ENCODE peak calls at places on chromosome 17, in ten cellular contexts. S is heart right ventricle, K is psoas muscle, Q is left ventricle myocardium inferior, M is PC-9, G is ovary, N is transverse colon, Y is mucosa of descending colon, J is IMR-90, L is thoracic aorta. U is an unnamed sample.

GRCh38 chr17:67272312-67273050 is 27.5 kb upstream of the HELZ start:
- DNase-seq in Q (no peak), M (no peak), N (no peak), G (no peak), S (no peak), J (no peak), K (no peak), L (no peak), Y (no peak), U (no peak)

GRCh38 chr17:36934759-36935630 is 2.3 kb upstream of the LHX1 start:
- DNase-seq in Q (no peak), N (no peak), L (no peak), S (no peak), M (no peak), Y (peak; percentile 33), G (no peak), K (peak; percentile 49), J (no peak), U (no peak)

GRCh38 chr17:35242158-35242804 is 591 bp upstream of the SLFN5 start:
- DNase-seq in G (peak; percentile 60), K (peak; percentile 82), S (peak; percentile 33), Y (peak; percentile 84), J (peak; percentile 32), N (peak; percentile 85), L (no peak), Q (peak; percentile 35), M (peak; percentile 81), U (peak; percentile 58)

GRCh38 chr17:7932949-7933348 is 943 bp downstream of the CNTROB start:
- DNase-seq in K (no peak), Y (peak; percentile 65), G (peak; percentile 55), Q (no peak), N (peak; percentile 57), J (peak; percentile 61), L (no peak), M (peak; percentile 49), S (no peak), U (no peak)

GRCh38 chr17:36188891-36189306 is 7.7 kb downstream of the CCL3L1 start:
- DNase-seq in Q (no peak), M (no peak), S (no peak), J (no peak), K (no peak), Y (no peak), L (no peak), N (peak; percentile 45), G (no peak), U (no peak)

GRCh38 chr17:74513987-74514631 is 17.2 kb downstream of the CD300LB start:
- DNase-seq in Q (no peak), J (peak; percentile 31), N (no peak), K (no peak), M (no peak), L (no peak), Y (no peak), S (no peak), G (no peak), U (peak; percentile 62)

GRCh38 chr17:40850287-40850972 is 16.6 kb downstream of the KRT12 start:
- DNase-seq in K (no peak), J (peak; percentile 70), Q (no peak), Y (no peak), S (no peak), G (no peak), N (no peak), L (no peak), M (peak; percentile 88), U (no peak)

GRCh38 chr17:71118039-71118438 is 948.7 kb downstream of the KCNJ2 start:
- DNase-seq in N (no peak), L (no peak), G (no peak), Y (no peak), J (peak; percentile 18), M (no peak), S (no peak), K (no peak), Q (no peak), U (no peak)

GRCh38 chr17:45384800-45385262 is 47.8 kb downstream of the ARHGAP27 start:
- DNase-seq in K (no peak), J (no peak), L (no peak), S (peak; percentile 28), Y (no peak), M (no peak), G (no peak), N (no peak), Q (no peak), U (no peak)

GRCh38 chr17:3738562-3739295 is 15.0 kb downstream of the HASPIN start:
- DNase-seq in Y (peak; percentile 71), K (peak; percentile 56), Q (no peak), N (peak; percentile 68), G (no peak), S (no peak), M (no peak), L (no peak), J (peak; percentile 10), U (peak; percentile 42)

GRCh38 chr17:13353590-13353989 is 248.1 kb downstream of the HS3ST3A1 start:
- DNase-seq in J (peak; percentile 29), N (no peak), Y (peak; percentile 16), Q (peak; percentile 28), L (no peak), G (no peak), K (no peak), M (no peak), S (peak; percentile 24), U (no peak)

GRCh38 chr17:4950757-4951204 is at the start of gene ENO3:
- DNase-seq in M (no peak), N (peak; percentile 37), K (peak; percentile 77), J (no peak), Y (peak; percentile 65), L (no peak), S (peak; percentile 64), Q (peak; percentile 56), G (peak; percentile 58), U (no peak)

GRCh38 chr17:72282439-72283029 is 161.7 kb downstream of the SOX9 start:
- DNase-seq in M (no peak), G (no peak), K (no peak), J (no peak), L (no peak), S (no peak), Q (no peak), Y (no peak), N (no peak), U (no peak)
- H3K4me1 ChIP-seq in M (peaks cover 8% of the 10 kb centered on the region), G (no peaks in the 10 kb centered on the region), K (no peaks in the 10 kb centered on the region), J (no peaks in the 10 kb centered on the region), L (no peaks in the 10 kb centered on the region), S (no peaks in the 10 kb centered on the region), Q (no peaks in the 10 kb centered on the region), Y (no peaks in the 10 kb centered on the region), N (no peaks in the 10 kb centered on the region), U (no peaks in the 10 kb centered on the region)

DNA sequence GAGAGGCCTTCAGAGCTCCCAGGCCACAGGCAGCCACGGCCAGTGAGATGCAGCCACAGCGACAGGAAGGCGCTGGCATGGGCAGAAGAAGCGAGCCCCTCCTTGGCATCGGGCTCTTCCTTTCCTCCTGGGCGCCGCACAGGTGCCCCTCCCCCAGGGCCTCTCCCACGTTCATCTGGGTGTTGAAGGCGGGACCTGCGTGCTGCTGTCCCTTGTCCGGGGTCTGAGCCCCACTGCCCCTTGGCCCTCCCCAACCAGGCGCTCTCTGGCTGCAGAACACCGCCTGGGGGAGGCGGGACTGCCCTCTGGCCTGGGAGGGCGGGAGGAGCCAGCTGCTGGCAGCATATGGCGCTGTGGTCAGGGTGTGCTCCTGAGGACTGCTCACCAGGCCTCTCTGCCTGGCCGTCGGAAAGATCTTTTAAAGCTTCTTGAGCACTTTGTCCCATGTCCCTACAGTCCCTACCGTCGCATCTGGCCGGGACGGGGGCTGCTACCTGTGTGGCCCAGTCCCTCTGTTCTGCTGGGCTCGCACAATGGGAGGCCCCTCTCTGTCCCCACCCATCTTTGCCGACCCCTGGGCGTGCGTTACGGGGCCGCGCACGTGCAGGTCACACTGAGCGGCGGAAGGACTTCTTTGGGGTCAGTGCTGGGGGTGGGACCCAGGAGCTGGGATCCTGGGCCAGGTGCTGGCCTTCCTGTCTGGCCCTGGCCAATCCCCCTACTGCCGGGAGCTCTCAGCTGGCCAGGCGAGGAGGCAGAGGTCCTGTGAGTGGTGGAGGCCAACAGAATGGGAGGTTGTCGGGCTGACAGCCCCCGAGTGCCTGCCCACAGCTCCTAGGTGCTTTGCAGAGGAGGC is 1.7 kb downstream of the SLC25A10 start:
- DNase-seq in N (peak; percentile 69), K (no peak), L (no peak), Y (peak; percentile 81), M (no peak), Q (no peak), S (peak; percentile 23), G (no peak), J (no peak), U (peak; percentile 62)
- TF ChIP-seq CTCF in N (no peak), K (no peak), L (no peak), Y (no peak), M (no peak), Q (no peak), S (no peak), G (no peak), J (no peak), U (no peak)

GRCh38 chr17:42016952-42017865 is at the start of gene DNAJC7:
- DNase-seq in M (peak; percentile 80), Y (peak; percentile 92), J (peak; percentile 89), G (peak; percentile 90), S (peak; percentile 92), Q (peak; percentile 92), L (peak; percentile 75), K (peak; percentile 97), N (peak; percentile 91), U (peak; percentile 97)

GRCh38 chr17:42016411-42016831 is 818 bp downstream of the DNAJC7 start:
- DNase-seq in L (no peak), M (no peak), N (no peak), G (no peak), Q (no peak), Y (no peak), S (no peak), J (peak; percentile 16), K (no peak), U (peak; percentile 50)

GRCh38 chr17:42018988-42019387 is 902 bp upstream of the NKIRAS2 start:
- DNase-seq in S (no peak), L (no peak), M (no peak), N (no peak), Y (no peak), G (no peak), J (no peak), Q (no peak), K (no peak), U (no peak)

GRCh38 chr17:42018339-42018738 is 1.1 kb upstream of the DNAJC7 start:
- DNase-seq in M (no peak), N (no peak), K (no peak), G (no peak), J (no peak), Q (no peak), S (no peak), L (no peak), Y (no peak), U (no peak)

DNA sequence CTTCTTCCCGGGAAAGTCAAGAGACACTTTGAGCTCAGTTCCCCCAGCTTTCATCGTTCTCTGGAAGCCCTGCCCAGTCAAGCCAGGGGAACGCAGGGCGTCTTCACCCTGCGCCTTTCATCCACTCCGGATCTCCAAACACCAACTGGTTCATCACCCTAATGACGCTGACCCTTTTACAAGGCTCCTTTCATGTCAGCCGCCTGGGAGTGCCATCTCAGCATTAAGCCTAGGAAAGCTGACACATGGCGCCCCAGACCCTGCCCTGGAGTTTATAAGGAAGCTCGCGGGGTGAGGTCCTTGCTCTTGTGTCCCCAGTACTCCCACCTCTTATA is 594 bp upstream of the DNAJC7 start:
- DNase-seq in N (no peak), J (no peak), M (no peak), S (no peak), Q (no peak), Y (peak; percentile 51), G (no peak), K (no peak), L (no peak), U (peak; percentile 36)
- H3K4me1 ChIP-seq in N (peaks cover 51% of the 10 kb centered on the region), J (peaks cover 3% of the 10 kb centered on the region), M (peaks cover 34% of the 10 kb centered on the region), S (peaks cover 70% of the 10 kb centered on the region), Q (peaks cover 83% of the 10 kb centered on the region), Y (peaks cover 32% of the 10 kb centered on the region), G (peaks cover 13% of the 10 kb centered on the region), K (peaks cover 46% of the 10 kb centered on the region), L (peaks cover 38% of the 10 kb centered on the region), U (peaks cover 28% of the 10 kb centered on the region)

GRCh38 chr17:47106130-47106529 is 83.0 kb downstream of the CDC27 start:
- DNase-seq in J (no peak), M (no peak), G (no peak), N (no peak), S (no peak), Q (no peak), L (no peak), Y (no peak), K (no peak), U (no peak)
- TF ChIP-seq CTCF in J (no peak), M (no peak), G (no peak), N (no peak), S (no peak), Q (no peak), L (no peak), Y (no peak), K (no peak), U (no peak)